ENCODE peak calls at places on chromosomes 3 and 15, in five cellular contexts. B is SK-MEL-5; P is cerebellum; S is HT1080; W is stimulated activated CD4-positive, alpha-beta T cell treated with anti-CD3 and anti-CD28 coated beads, Interleukin-2, amount 100 ng/mL, for 24 hours. A is an unnamed sample.

GRCh38 chr3:64715211-64715982 is 27.6 kb upstream of the ADAMTS9 start:
- DNase-seq in B (no peak), W (no peak), P (no peak), S (no peak), A (no peak)

GRCh38 chr3:119156868-119157267 is 10.9 kb downstream of the TEX55 start:
- DNase-seq in W (no peak), B (no peak), P (no peak), S (no peak), A (no peak)

GRCh38 chr15:36911322-36911944 is 188.9 kb downstream of the MEIS2 start:
- DNase-seq in W (no peak), B (peak), P (no peak), S (peak), A (no peak)

GRCh38 chr15:71951134-71951533 is 140.8 kb downstream of the NR2E3 start:
- DNase-seq in P (no peak), S (no peak), B (no peak), W (no peak), A (no peak)

GRCh38 chr3:41522620-41523019 is 323.3 kb downstream of the CTNNB1 start:
- DNase-seq in W (no peak), P (no peak), B (no peak), S (no peak), A (no peak)

GRCh38 chr3:187296915-187297314 is 5.4 kb upstream of the MASP1 start:
- DNase-seq in W (no peak), B (no peak), S (no peak), P (no peak), A (no peak)

GRCh38 chr3:19213608-19214220 is 65.4 kb downstream of the KCNH8 start:
- DNase-seq in W (no peak), B (peak), P (no peak), S (peak), A (no peak)

GRCh38 chr3:126109860-126110235 is 25.9 kb upstream of the SLC41A3 start:
- DNase-seq in B (no peak), W (no peak), S (no peak), P (no peak), A (no peak)

GRCh38 chr15:77033729-77034619 is 36.9 kb downstream of the TSPAN3 start:
- DNase-seq in P (no peak), B (no peak), W (peak), S (no peak), A (no peak)

GRCh38 chr3:106007512-106007911 is 138.7 kb upstream of the CBLB start:
- DNase-seq in W (no peak), S (no peak), P (no peak), B (no peak), A (no peak)

GRCh38 chr3:133538154-133538553 is 35.3 kb upstream of the CDV3 start:
- DNase-seq in P (no peak), S (no peak), W (no peak), B (no peak), A (no peak)

GRCh38 chr3:4600526-4600925 is 107.4 kb downstream of the ITPR1 start:
- DNase-seq in P (no peak), B (no peak), W (no peak), S (no peak), A (no peak)

GRCh38 chr15:28128036-28128435 is 28.9 kb upstream of the OCA2 start:
- DNase-seq in S (no peak), B (peak), W (no peak), P (no peak), A (no peak)

GRCh38 chr15:32029862-32030781 is at the start of gene CHRNA7:
- DNase-seq in P (peak), B (peak), S (peak), W (no peak), A (no peak)

GRCh38 chr3:186700267-186700666 is 16.9 kb upstream of the KNG1 start:
- DNase-seq in P (no peak), B (no peak), W (no peak), S (peak), A (no peak)